ENCODE peak calls at places on chromosomes 4 and X, in four cellular contexts. One of them, this sample, is unnamed. For H3K27me3 and H3K4me1, the result is how much of the 10 kb centered on the place peaks cover.

GRCh38 chr4:169351860-169352259 is 81.1 kb upstream of the SH3RF1 start:
- DNase-seq in CD8-positive, alpha-beta T cell: no peak
- DNase-seq in SJSA1: no peak
- DNase-seq in ovary: peak
- DNase-seq in this sample: no peak

GRCh38 chrX:16172391-16172790 is 5.1 kb downstream of the MAGEB17 start:
- DNase-seq in ovary: no peak
- DNase-seq in CD8-positive, alpha-beta T cell: no peak
- DNase-seq in SJSA1: no peak
- DNase-seq in this sample: no peak

GRCh38 chr4:148780426-148781005 is 338.3 kb upstream of the NR3C2 start:
- DNase-seq in CD8-positive, alpha-beta T cell: no peak
- DNase-seq in ovary: no peak
- DNase-seq in SJSA1: no peak
- DNase-seq in this sample: no peak

GRCh38 chrX:136577562-136577961 is 45.5 kb downstream of the VGLL1 start:
- DNase-seq in CD8-positive, alpha-beta T cell: peak
- DNase-seq in ovary: peak
- DNase-seq in SJSA1: peak
- DNase-seq in this sample: peak

GRCh38 chr4:135267148-135267878 is 1065.7 kb upstream of the PABPC4L start:
- DNase-seq in SJSA1: no peak
- DNase-seq in CD8-positive, alpha-beta T cell: no peak
- DNase-seq in ovary: no peak
- DNase-seq in this sample: no peak

GRCh38 chr4:127623755-127624087 is 9.0 kb upstream of the INTU start:
- DNase-seq in CD8-positive, alpha-beta T cell: no peak
- DNase-seq in SJSA1: peak
- DNase-seq in ovary: peak
- DNase-seq in this sample: no peak

GRCh38 chr4:75939890-75940691 is 722 bp downstream of the NAAA start:
- DNase-seq in CD8-positive, alpha-beta T cell: peak
- DNase-seq in SJSA1: peak
- DNase-seq in ovary: peak
- DNase-seq in this sample: peak

GRCh38 chr4:115187136-115187535 is 73.7 kb upstream of the NDST4 start:
- DNase-seq in ovary: no peak
- DNase-seq in SJSA1: no peak
- DNase-seq in CD8-positive, alpha-beta T cell: no peak
- DNase-seq in this sample: no peak

GRCh38 chrX:26918633-26919032 is 544.5 kb downstream of the PPP4R3C start:
- DNase-seq in ovary: no peak
- DNase-seq in SJSA1: no peak
- DNase-seq in CD8-positive, alpha-beta T cell: no peak
- DNase-seq in this sample: no peak

GRCh38 chr4:56320293-56320692 is 67.0 kb downstream of the AASDH start:
- DNase-seq in ovary: no peak
- DNase-seq in CD8-positive, alpha-beta T cell: no peak
- DNase-seq in SJSA1: no peak
- DNase-seq in this sample: no peak

GRCh38 chr4:6196871-6197270 is 3.5 kb downstream of the JAKMIP1 start:
- DNase-seq in CD8-positive, alpha-beta T cell: no peak
- DNase-seq in ovary: no peak
- DNase-seq in SJSA1: no peak
- DNase-seq in this sample: no peak

GRCh38 chrX:13250831-13251612 is 68.8 kb downstream of the ATXN3L start:
- DNase-seq in SJSA1: peak
- DNase-seq in ovary: peak
- DNase-seq in CD8-positive, alpha-beta T cell: no peak
- DNase-seq in this sample: no peak

GRCh38 chr4:53436251-53436650 is 58.8 kb downstream of the FIP1L1 start:
- DNase-seq in ovary: no peak
- DNase-seq in SJSA1: no peak
- DNase-seq in CD8-positive, alpha-beta T cell: no peak
- DNase-seq in this sample: no peak

GRCh38 chrX:155747520-155747919 is 133.6 kb upstream of the VAMP7 start:
- DNase-seq in CD8-positive, alpha-beta T cell: no peak
- DNase-seq in ovary: peak
- DNase-seq in SJSA1: no peak
- DNase-seq in this sample: no peak

GRCh38 chrX:38163193-38163592 is 57.5 kb downstream of the SRPX start:
- DNase-seq in ovary: no peak
- DNase-seq in SJSA1: no peak
- DNase-seq in CD8-positive, alpha-beta T cell: no peak
- DNase-seq in this sample: no peak

GRCh38 chrX:150926304-150926703 is 27.8 kb upstream of the CD99L2 start:
- DNase-seq in ovary: no peak
- DNase-seq in SJSA1: no peak
- DNase-seq in CD8-positive, alpha-beta T cell: no peak
- DNase-seq in this sample: no peak

GRCh38 chr4:87005690-87006461 is 71.1 kb downstream of the AFF1 start:
- DNase-seq in ovary: peak
- DNase-seq in CD8-positive, alpha-beta T cell: no peak
- DNase-seq in SJSA1: no peak
- DNase-seq in this sample: peak

GRCh38 chr4:182143822-182144620 is 99.2 kb upstream of the TENM3 start:
- DNase-seq in CD8-positive, alpha-beta T cell: no peak
- DNase-seq in SJSA1: peak
- DNase-seq in ovary: peak
- DNase-seq in this sample: no peak

GRCh38 chrX:129808829-129809745 is 29.3 kb downstream of the SASH3 start:
- DNase-seq in CD8-positive, alpha-beta T cell: no peak
- DNase-seq in SJSA1: no peak
- DNase-seq in ovary: no peak
- DNase-seq in this sample: no peak

GRCh38 chr4:124459922-124460301 is 252.6 kb downstream of the ANKRD50 start:
- DNase-seq in CD8-positive, alpha-beta T cell: no peak
- DNase-seq in ovary: no peak
- DNase-seq in SJSA1: no peak
- DNase-seq in this sample: no peak

GRCh38 chr4:27360651-27361347 is 500.2 kb downstream of the STIM2 start:
- DNase-seq in SJSA1: peak
- DNase-seq in ovary: no peak
- DNase-seq in CD8-positive, alpha-beta T cell: no peak
- DNase-seq in this sample: no peak

GRCh38 chrX:56402207-56402606 is 161.2 kb upstream of the UBQLN2 start:
- DNase-seq in SJSA1: no peak
- DNase-seq in ovary: no peak
- DNase-seq in CD8-positive, alpha-beta T cell: no peak
- DNase-seq in this sample: no peak

GRCh38 chr4:185559913-185560281 is 24.6 kb upstream of the PDLIM3 start:
- DNase-seq in SJSA1: peak
- DNase-seq in ovary: no peak
- DNase-seq in CD8-positive, alpha-beta T cell: no peak
- DNase-seq in this sample: no peak

GRCh38 chrX:68989456-68989855 is 160.6 kb downstream of the EFNB1 start:
- DNase-seq in CD8-positive, alpha-beta T cell: no peak
- DNase-seq in SJSA1: peak
- DNase-seq in ovary: no peak
- DNase-seq in this sample: no peak

GRCh38 chr4:145830699-145831098 is 107.9 kb downstream of the ZNF827 start:
- DNase-seq in ovary: no peak
- DNase-seq in SJSA1: no peak
- DNase-seq in CD8-positive, alpha-beta T cell: no peak
- DNase-seq in this sample: no peak

GRCh38 chrX:86946569-86946968 is 571.0 kb upstream of the KLHL4 start:
- DNase-seq in CD8-positive, alpha-beta T cell: no peak
- DNase-seq in SJSA1: no peak
- DNase-seq in ovary: no peak
- DNase-seq in this sample: no peak

DNA sequence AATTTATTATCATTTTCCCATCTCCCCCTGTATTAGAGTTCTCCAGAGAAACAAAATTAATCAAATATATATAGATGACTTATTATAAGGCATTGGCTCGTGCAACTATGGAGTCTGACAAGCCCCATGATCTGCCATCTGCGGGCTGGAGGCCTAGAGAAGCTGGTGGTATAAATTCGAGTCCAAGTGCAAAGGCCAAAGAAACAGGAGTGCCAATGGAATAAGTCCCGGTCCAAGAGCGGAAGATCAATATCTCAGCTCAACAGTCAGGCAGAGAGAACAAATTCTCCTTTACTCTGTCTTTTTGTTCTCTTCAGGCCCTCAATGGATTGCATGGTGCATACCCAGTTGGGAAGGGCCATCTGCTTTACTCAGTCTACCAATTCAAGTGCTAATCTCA is 178.8 kb downstream of the NWD2 start:
- DNase-seq in ovary: no peak
- DNase-seq in CD8-positive, alpha-beta T cell: no peak
- DNase-seq in SJSA1: no peak
- DNase-seq in this sample: no peak
- H3K4me3 ChIP-seq in ovary: no peak
- H3K4me3 ChIP-seq in CD8-positive, alpha-beta T cell: no peak
- H3K4me3 ChIP-seq in SJSA1: no peak
- H3K4me3 ChIP-seq in this sample: no peak

DNA sequence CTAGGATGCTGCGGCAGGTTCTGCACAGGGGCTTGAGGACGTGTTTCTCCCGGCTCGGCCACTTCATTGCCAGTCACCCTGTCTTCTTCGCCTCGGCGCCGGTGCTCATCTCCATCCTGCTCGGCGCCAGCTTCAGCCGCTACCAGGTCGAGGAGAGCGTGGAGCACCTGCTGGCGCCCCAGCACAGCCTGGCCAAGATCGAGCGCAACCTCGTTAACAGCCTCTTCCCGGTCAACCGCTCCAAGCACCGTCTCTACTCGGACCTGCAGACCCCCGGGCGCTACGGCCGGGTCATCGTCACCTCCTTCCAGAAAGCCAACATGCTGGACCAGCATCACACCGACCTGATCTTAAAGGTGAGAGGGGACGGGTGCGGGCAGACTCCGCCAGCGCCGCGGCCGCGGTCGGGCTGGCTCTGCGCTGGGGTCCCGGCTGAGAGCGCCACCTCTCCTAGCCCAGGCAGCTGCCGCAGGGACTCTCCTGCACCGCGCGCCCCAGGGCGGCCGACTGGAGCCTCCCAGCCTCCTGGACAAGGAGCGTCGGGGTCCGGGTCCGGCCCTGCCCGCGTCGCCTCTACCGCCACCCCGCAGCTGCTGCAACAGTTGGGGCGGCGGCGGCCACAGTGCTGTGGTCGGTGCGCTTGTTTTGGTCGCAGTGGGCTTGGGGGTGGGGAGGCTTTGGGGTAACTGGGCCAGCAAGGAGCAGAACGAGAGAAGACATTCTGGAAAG is 386 bp downstream of the PTCHD1 start:
- DNase-seq in CD8-positive, alpha-beta T cell: no peak
- DNase-seq in SJSA1: no peak
- DNase-seq in ovary: no peak
- DNase-seq in this sample: no peak
- H3K27me3 ChIP-seq in CD8-positive, alpha-beta T cell: under half
- H3K27me3 ChIP-seq in SJSA1: under half
- H3K27me3 ChIP-seq in ovary: under half
- H3K27me3 ChIP-seq in this sample: under half

GRCh38 chr4:186687263-186687662 is 36.4 kb downstream of the FAT1 start:
- DNase-seq in CD8-positive, alpha-beta T cell: no peak
- DNase-seq in ovary: no peak
- DNase-seq in SJSA1: no peak
- DNase-seq in this sample: no peak

GRCh38 chr4:186691396-186691795 is 32.3 kb downstream of the FAT1 start:
- DNase-seq in ovary: no peak
- DNase-seq in SJSA1: no peak
- DNase-seq in CD8-positive, alpha-beta T cell: no peak
- DNase-seq in this sample: no peak

GRCh38 chr4:186689476-186689875 is 34.2 kb downstream of the FAT1 start:
- DNase-seq in SJSA1: no peak
- DNase-seq in CD8-positive, alpha-beta T cell: no peak
- DNase-seq in ovary: no peak
- DNase-seq in this sample: no peak

GRCh38 chr4:186685744-186686143 is 37.9 kb downstream of the FAT1 start:
- DNase-seq in ovary: no peak
- DNase-seq in SJSA1: peak
- DNase-seq in CD8-positive, alpha-beta T cell: no peak
- DNase-seq in this sample: no peak

DNA sequence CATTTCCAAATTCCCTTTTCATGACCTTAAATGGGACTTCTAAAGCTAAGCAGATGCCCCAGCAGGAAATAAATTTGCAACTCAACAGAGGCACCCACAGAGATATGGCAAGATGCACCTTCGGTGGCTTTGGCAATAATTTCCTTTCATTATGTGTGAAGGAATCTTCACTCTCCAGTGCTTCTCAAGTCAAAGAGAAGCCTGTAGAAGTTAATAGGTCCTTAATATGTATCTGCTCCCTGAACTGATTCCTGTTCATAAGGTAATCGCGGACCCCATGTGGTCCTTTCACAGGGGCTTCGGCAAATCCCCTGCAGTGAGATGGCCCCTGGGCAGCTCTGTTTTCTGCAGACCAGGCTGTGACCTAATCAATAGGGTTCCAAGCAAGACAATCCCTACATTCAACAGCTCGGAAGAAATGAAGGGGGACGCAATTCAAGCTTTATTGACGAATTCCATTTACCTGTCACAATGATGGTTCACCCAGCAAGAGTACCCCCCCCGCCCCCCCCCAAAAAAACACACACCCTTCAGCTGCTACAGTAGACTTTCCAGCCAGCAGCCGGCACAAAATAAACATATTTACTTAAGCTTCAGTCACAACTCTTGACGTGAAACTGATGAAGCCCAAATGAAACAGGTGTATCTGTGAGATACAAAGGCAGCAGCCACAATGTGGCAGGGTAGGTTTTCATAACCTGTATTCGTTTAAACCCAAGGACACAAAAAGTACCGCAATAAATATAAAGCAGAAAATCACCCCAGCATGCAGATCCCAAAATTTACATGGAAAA is 35.3 kb downstream of the FAT1 start:
- DNase-seq in SJSA1: no peak
- DNase-seq in ovary: no peak
- DNase-seq in CD8-positive, alpha-beta T cell: no peak
- DNase-seq in this sample: no peak
- H3K4me1 ChIP-seq in SJSA1: half or more
- H3K4me1 ChIP-seq in ovary: under half
- H3K4me1 ChIP-seq in CD8-positive, alpha-beta T cell: under half
- H3K4me1 ChIP-seq in this sample: under half

GRCh38 chr4:97142893-97143292 is 1000.4 kb downstream of the STPG2 start:
- DNase-seq in ovary: no peak
- DNase-seq in CD8-positive, alpha-beta T cell: no peak
- DNase-seq in SJSA1: no peak
- DNase-seq in this sample: no peak

GRCh38 chr4:97142405-97142804 is 1000.9 kb downstream of the STPG2 start:
- DNase-seq in CD8-positive, alpha-beta T cell: no peak
- DNase-seq in SJSA1: no peak
- DNase-seq in ovary: no peak
- DNase-seq in this sample: no peak

GRCh38 chr4:97144199-97144598 is 999.1 kb downstream of the STPG2 start:
- DNase-seq in SJSA1: no peak
- DNase-seq in CD8-positive, alpha-beta T cell: no peak
- DNase-seq in ovary: no peak
- DNase-seq in this sample: no peak

DNA sequence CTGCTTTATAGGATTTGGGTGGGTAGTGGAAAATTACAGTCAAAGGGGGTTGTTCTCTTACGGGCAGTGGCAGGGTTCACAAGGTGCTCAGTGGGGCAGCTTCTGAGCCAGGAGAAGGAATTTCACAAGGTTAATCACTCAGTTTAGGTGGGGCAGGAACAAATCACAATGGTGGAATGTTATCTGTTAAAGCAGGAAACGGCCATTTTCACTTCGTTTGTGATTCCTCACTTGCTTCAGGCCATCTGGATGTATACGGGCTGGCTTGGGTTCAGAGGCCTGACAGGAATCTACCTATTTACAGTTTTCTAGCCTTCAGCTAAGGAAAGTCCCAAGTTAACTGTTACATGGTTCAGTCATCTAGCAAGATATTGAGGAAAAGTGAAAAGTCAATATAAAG is 1003.5 kb downstream of the STPG2 start:
- DNase-seq in CD8-positive, alpha-beta T cell: no peak
- DNase-seq in ovary: no peak
- DNase-seq in SJSA1: no peak
- DNase-seq in this sample: no peak
- H3K4me3 ChIP-seq in CD8-positive, alpha-beta T cell: no peak
- H3K4me3 ChIP-seq in ovary: no peak
- H3K4me3 ChIP-seq in SJSA1: no peak
- H3K4me3 ChIP-seq in this sample: no peak